ENCODE peak calls at places on chromosomes 2 and 18, in five cellular contexts. H is MCF 10A, P is spleen, Q is mesothelial cell of epicardium, Z is Calu3. W is an unnamed sample.

GRCh38 chr2:194116861-194117260 is 1540.2 kb upstream of the SLC39A10 start:
- DNase-seq in H (no peak), Q (no peak), P (no peak), Z (no peak), W (no peak)

GRCh38 chr2:112032615-112033457 is 22.2 kb upstream of the TMEM87B start:
- DNase-seq in H (peak), Q (no peak), Z (peak), P (no peak), W (peak)

GRCh38 chr18:40012931-40013609 is 1942.0 kb upstream of the PIK3C3 start:
- DNase-seq in Z (no peak), Q (no peak), H (no peak), P (no peak), W (no peak)

GRCh38 chr2:126792993-126793392 is 105.7 kb upstream of the TEX51 start:
- DNase-seq in H (no peak), P (peak), Q (no peak), Z (no peak), W (no peak)

GRCh38 chr2:88170472-88170892 is 336 bp downstream of the THNSL2 start:
- DNase-seq in Z (no peak), P (peak), H (peak), Q (no peak), W (no peak)

GRCh38 chr18:55346387-55346786 is 241.6 kb downstream of the TCF4 start:
- DNase-seq in H (no peak), Z (no peak), P (no peak), Q (no peak), W (no peak)

GRCh38 chr2:96119981-96120720 is 3.8 kb upstream of the ADRA2B start:
- DNase-seq in H (no peak), Q (peak), P (peak), Z (no peak), W (no peak)

GRCh38 chr2:7060156-7060555 is 142.9 kb downstream of the RNF144A start:
- DNase-seq in H (no peak), Q (no peak), Z (no peak), P (no peak), W (no peak)

GRCh38 chr2:238423561-238424312 is 3.0 kb upstream of the ASB1 start:
- DNase-seq in Q (no peak), Z (no peak), H (no peak), P (no peak), W (no peak)

GRCh38 chr2:237438082-237438925 is 24.3 kb upstream of the COL6A3 start:
- DNase-seq in Q (no peak), P (no peak), H (no peak), Z (peak), W (no peak)

GRCh38 chr2:186422226-186422625 is 63.8 kb upstream of the ZC3H15 start:
- DNase-seq in Q (no peak), H (peak), P (no peak), Z (no peak), W (peak)

GRCh38 chr2:224545884-224546644 is 39.1 kb downstream of the CUL3 start:
- DNase-seq in Z (no peak), Q (no peak), H (no peak), P (no peak), W (no peak)

GRCh38 chr18:36629095-36629604 is 199.7 kb downstream of the TPGS2 start:
- DNase-seq in P (no peak), Q (no peak), H (no peak), Z (no peak), W (no peak)

GRCh38 chr2:173972165-173972564 is 7.0 kb upstream of the SP3 start:
- DNase-seq in H (no peak), Z (no peak), Q (no peak), P (no peak), W (no peak)

GRCh38 chr2:76197842-76198448 is 487.2 kb upstream of the GCFC2 start:
- DNase-seq in P (no peak), H (peak), Z (peak), Q (peak), W (peak)

GRCh38 chr2:96470636-96471035 is 34.5 kb downstream of the NEURL3 start:
- DNase-seq in H (no peak), Q (no peak), P (peak), Z (peak), W (no peak)

GRCh38 chr18:77043541-77044280 is 88.9 kb downstream of the MBP start:
- DNase-seq in Z (no peak), Q (no peak), P (no peak), H (no peak), W (no peak)

GRCh38 chr2:153388246-153388645 is 90.3 kb downstream of the RPRM start:
- DNase-seq in P (no peak), H (no peak), Z (no peak), Q (no peak), W (no peak)

GRCh38 chr2:217817466-217818292 is 185.1 kb downstream of the TNS1 start:
- DNase-seq in P (no peak), Z (no peak), Q (no peak), H (no peak), W (no peak)

GRCh38 chr2:125455110-125455509 is 1200.8 kb upstream of the GYPC start:
- DNase-seq in P (no peak), Q (no peak), Z (no peak), H (peak), W (no peak)

GRCh38 chr2:190789074-190790004 is 91.3 kb upstream of the GLS start:
- DNase-seq in H (no peak), Q (no peak), Z (no peak), P (no peak), W (no peak)

GRCh38 chr2:37554687-37555086 is 116.8 kb downstream of the CDC42EP3 start:
- DNase-seq in Q (no peak), H (no peak), P (no peak), Z (no peak), W (no peak)

GRCh38 chr2:71710805-71711469 is 257.6 kb downstream of the DYSF start:
- DNase-seq in P (no peak), Z (no peak), Q (no peak), H (no peak), W (no peak)

GRCh38 chr2:231926761-231927565 is 767 bp upstream of the NPPC start:
- DNase-seq in Z (peak), P (peak), H (no peak), Q (no peak), W (peak)

GRCh38 chr18:12408247-12408869 is 629 bp downstream of the PRELID3A start:
- DNase-seq in H (peak), Z (no peak), Q (no peak), P (no peak), W (no peak)

GRCh38 chr2:163734911-163735691 is 707 bp downstream of the FIGN start:
- DNase-seq in H (peak), P (no peak), Z (no peak), Q (no peak), W (peak)

GRCh38 chr2:181678033-181678586 is 2.2 kb downstream of the NEUROD1 start:
- DNase-seq in H (peak), Z (no peak), P (peak), Q (peak), W (peak)

GRCh38 chr2:78431241-78431640 is 594.3 kb upstream of the REG3G start:
- DNase-seq in Z (no peak), P (no peak), Q (no peak), H (peak), W (peak)

GRCh38 chr18:5890606-5891360 is 4.5 kb downstream of the TMEM200C start:
- DNase-seq in P (peak), Q (peak), Z (no peak), H (no peak), W (no peak)

GRCh38 chr2:234178309-234179030 is 128.0 kb downstream of the SPP2 start:
- DNase-seq in P (no peak), Z (peak), H (peak), Q (no peak), W (no peak)

GRCh38 chr18:44668280-44668975 is 12.3 kb upstream of the SETBP1 start:
- DNase-seq in Q (no peak), P (no peak), Z (no peak), H (no peak), W (no peak)

GRCh38 chr2:37770797-37771196 is 99.4 kb upstream of the CDC42EP3 start:
- DNase-seq in Z (no peak), H (no peak), Q (no peak), P (no peak), W (no peak)

GRCh38 chr2:81467096-81467495 is 1162.5 kb upstream of the LRRTM1 start:
- DNase-seq in H (no peak), P (no peak), Z (no peak), Q (peak), W (no peak)

GRCh38 chr2:163737169-163737439 is 1.3 kb upstream of the FIGN start:
- DNase-seq in Q (no peak), Z (no peak), H (no peak), P (no peak), W (no peak)

GRCh38 chr2:68831688-68832087 is 39.5 kb downstream of the BMP10 start:
- DNase-seq in P (no peak), H (no peak), Z (no peak), Q (no peak), W (no peak)

DNA sequence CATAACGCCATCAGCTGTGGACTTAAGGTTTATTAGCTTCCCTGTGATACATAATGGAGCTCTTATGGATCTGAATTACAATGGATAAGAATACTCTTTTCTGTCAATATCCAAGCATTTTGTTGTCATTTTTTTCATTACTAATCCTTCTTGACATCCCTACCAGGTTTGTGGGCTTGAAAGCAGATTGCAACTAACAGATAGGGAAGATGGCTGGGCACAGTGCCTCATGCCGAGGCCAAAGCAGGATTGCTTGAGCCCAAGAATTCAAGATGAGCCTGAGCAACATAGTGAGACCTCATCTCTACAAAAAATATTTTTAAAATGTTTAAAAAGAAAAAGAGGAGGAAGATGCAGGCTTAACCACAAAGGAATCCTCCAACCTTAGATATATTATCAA is 42.4 kb downstream of the ASXL2 start:
- DNase-seq in H (no peak), P (no peak), Q (no peak), Z (no peak), W (no peak)
- TF ChIP-seq CTCF in H (no peak), P (no peak), Q (no peak), Z (no peak), W (no peak)

DNA sequence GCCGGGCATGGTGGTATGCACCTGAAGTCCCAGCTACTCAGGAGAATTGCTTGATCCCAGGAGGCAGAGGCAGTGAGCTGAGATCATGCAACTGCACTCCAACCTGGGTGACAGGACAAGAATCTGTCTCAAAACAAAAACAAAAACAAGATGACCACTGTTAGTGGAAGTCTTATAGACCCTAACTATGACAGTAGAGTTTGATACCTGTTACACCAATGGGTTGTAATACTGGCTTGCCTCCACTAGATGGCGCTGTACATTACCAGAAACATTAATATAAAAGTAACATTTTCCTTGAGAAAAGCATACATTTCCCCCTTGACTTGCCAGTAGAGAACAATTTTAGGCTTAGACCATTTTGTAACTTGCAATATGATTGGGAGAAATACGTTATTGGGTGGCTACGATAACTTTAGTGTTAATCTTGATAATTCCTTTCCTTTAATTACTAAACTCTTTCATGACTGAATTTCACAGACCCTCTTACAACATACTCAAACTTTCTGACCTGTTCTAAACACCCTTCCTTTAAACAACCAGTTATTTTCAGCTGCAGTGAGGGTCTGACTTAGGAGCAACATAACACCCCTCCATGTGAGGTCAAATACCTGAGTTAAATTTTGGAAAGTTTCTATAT is 19.5 kb downstream of the SLC25A52 start:
- DNase-seq in Q (no peak), H (peak), P (no peak), Z (peak), W (no peak)
- TF ChIP-seq CTCF in Q (peak), H (peak), P (peak), Z (peak), W (peak)

GRCh38 chr2:239818531-239819011 is 206.6 kb downstream of the NDUFA10 start:
- DNase-seq in Q (no peak), H (no peak), P (peak), Z (no peak), W (no peak)
- TF ChIP-seq CTCF in Q (no peak), H (no peak), P (no peak), Z (no peak), W (no peak)

GRCh38 chr18:48826806-48827205 is 124.0 kb downstream of the SMAD7 start:
- DNase-seq in H (no peak), Q (no peak), Z (no peak), P (peak), W (no peak)

GRCh38 chr18:48828201-48828580 is 122.6 kb downstream of the SMAD7 start:
- DNase-seq in Q (no peak), P (no peak), Z (no peak), H (no peak), W (no peak)

GRCh38 chr18:48827321-48828200 is 123.2 kb downstream of the SMAD7 start:
- DNase-seq in P (peak), Q (no peak), Z (no peak), H (no peak), W (no peak)

GRCh38 chr18:48829443-48830149 is 121.2 kb downstream of the SMAD7 start:
- DNase-seq in P (peak), Z (no peak), Q (no peak), H (no peak), W (no peak)

GRCh38 chr18:48828713-48829442 is 121.9 kb downstream of the SMAD7 start:
- DNase-seq in P (peak), H (no peak), Q (no peak), Z (no peak), W (no peak)
- TF ChIP-seq CTCF in P (no peak), H (no peak), Q (no peak), Z (no peak), W (no peak)

DNA sequence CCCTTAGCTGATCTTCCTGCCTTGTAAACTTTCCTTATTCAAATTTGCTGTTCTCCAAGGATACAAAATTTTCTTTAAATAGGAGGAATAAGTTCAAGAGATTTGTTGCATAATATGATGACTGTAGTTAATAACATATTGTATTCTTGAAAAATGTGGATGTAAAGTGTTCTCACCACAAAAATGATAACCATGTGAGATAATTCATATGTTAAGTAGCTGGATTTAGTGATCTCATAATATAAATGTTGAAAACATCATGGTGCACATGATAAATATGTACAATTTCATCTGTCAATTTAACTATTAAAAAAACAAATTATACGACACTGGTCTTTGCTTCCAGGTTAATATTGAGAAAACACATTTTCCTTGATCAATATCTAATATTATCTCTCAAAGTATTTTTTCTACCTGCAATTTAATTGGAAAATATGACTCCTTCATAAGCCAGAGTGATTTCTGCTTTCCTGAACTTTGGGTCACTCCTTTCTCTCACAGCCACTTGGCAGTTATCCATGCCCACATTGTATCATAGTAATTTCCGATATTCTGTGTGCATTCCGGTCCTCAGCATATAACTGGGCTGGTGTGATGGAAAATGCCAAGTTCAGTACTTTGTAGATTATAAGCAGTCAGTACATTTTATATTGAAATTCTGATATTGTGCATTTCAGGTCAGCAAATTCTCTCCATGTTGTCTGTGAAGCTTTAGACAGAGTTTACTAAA is 152.6 kb downstream of the GULP1 start:
- DNase-seq in Q (no peak), P (no peak), H (no peak), Z (no peak), W (no peak)
- TF ChIP-seq CTCF in Q (no peak), P (no peak), H (no peak), Z (no peak), W (no peak)

DNA sequence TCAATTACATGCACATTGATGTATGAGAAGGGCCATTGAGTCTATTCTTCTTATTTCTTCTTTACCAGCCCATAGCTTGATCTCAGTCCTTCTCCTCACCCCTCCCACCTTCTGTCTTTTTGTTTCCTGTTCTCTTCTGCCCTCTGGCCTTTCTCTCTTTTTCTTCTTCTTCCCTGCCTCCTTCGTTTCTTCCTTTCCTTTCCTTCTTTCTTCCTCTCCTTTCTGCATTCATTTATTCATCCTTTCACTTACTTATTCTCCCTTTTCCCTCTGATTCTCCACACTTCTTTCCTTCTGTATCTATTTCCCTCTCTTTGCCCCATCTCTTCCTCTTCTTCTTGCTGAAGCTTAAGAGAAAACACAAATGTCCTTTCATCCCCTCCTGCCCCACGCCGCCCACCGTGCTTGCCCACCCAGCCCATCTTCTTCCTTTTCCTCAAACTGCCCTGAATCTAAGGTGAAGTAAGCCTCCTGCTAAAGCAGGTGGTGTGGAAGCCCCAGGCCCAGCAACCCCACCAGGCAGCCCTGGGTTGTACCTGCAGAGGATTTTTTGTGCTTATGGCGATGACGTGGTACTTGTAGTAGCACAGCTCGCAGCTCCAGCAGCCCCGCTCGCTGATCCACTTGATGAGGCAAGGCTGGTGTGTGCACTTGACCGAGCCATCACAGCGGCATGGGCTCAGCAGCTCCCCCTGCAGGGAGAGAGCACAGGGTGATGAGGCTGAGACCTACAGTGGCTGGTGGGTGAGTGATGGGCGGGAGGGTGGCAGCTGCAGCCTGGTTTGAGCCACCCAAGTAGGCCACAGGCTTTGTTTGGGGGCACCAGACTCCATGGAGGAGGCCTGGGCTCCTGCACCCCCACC is 89.0 kb downstream of the MARCHF4 start:
- DNase-seq in P (no peak), Z (peak), H (peak), Q (no peak), W (no peak)
- TF ChIP-seq CTCF in P (no peak), Z (no peak), H (no peak), Q (no peak), W (no peak)

DNA sequence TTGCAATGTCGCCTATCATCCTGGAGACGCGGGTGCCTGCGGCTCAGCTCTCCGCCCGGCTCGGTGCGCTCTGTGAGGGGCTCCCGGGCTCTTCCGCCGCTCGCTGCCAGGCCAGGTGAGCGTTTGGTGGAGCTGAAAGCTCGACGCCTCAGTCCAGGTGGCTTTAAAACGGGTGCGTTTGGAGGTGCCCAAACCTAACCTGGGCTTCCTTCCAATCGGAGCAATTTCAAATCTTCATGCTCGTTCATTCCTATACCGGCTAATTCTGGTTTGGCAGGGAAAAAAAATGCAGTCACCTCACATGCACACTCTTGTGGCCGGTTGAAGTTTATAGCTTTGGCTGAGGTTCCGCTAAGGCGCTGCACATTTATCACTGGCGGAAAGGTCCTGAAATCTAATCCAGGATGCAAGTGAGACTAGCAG is at the start of gene SLC16A14:
- DNase-seq in P (no peak), H (peak), Q (no peak), Z (peak), W (peak)
- TF ChIP-seq CTCF in P (no peak), H (no peak), Q (no peak), Z (no peak), W (peak)

DNA sequence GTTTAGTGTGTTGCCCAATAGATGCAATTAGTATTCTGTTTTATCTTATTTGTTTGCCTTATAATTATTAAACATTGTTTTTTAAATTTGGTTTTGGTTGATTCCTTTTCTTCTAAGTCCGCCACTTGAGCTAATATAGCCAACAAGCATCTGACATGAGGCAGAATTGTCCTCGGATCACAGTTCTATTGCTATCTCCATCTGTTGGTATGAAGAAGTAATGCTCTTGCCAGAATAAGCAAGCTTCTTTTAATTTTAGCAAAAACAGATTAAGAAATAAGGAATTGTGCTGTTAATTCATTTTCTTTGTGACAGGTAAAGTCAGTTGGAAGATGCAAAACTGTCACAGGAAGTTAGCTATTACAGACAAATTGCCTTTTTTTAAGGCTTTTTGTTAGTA is 54.3 kb downstream of the R3HDM1 start:
- DNase-seq in P (no peak), Z (no peak), H (no peak), Q (no peak), W (no peak)
- TF ChIP-seq CTCF in P (no peak), Z (no peak), H (peak), Q (no peak), W (no peak)

W was measured in RWPE1.